ENCODE peak calls at places on chromosomes 6 and 20, in eight cellular contexts. U is upper lobe of left lung, T is dorsolateral prefrontal cortex, H is tibial artery, S is left ventricle myocardium inferior, W is HFF-Myc, R is fibroblast of pulmonary artery, Z is uterus. N is an unnamed sample.

GRCh38 chr20:63956664-63957003 is 418 bp upstream of the UCKL1 start:
- DNase-seq in T (no peak), U (no peak), W (no peak), Z (no peak), R (no peak), H (no peak), S (no peak), N (no peak)

GRCh38 chr6:155085582-155086253 is 90.6 kb downstream of the TIAM2 start:
- DNase-seq in U (no peak), R (peak), S (no peak), H (no peak), T (no peak), Z (no peak), W (no peak), N (peak)

GRCh38 chr6:50992704-50993625 is 174.3 kb downstream of the TFAP2B start:
- DNase-seq in U (no peak), S (no peak), H (no peak), Z (no peak), R (no peak), T (no peak), W (no peak), N (no peak)

GRCh38 chr20:44616604-44616964 is 34.2 kb downstream of the PKIG start:
- DNase-seq in U (no peak), H (no peak), R (no peak), S (peak), Z (no peak), W (no peak), T (no peak), N (no peak)

GRCh38 chr6:53496797-53497196 is 48.1 kb downstream of the GCLC start:
- DNase-seq in Z (no peak), W (peak), T (no peak), S (no peak), U (no peak), R (peak), H (no peak), N (peak)

GRCh38 chr6:99587792-99588191 is 18.8 kb upstream of the PRDM13 start:
- DNase-seq in W (no peak), T (no peak), H (no peak), R (no peak), U (no peak), Z (no peak), S (no peak), N (no peak)

GRCh38 chr20:63518351-63518861 is 2.2 kb upstream of the PPDPF start:
- DNase-seq in W (no peak), U (no peak), R (no peak), Z (no peak), T (no peak), H (no peak), S (no peak), N (no peak)

GRCh38 chr6:129141499-129141898 is 258.6 kb downstream of the LAMA2 start:
- DNase-seq in Z (no peak), W (no peak), H (no peak), T (no peak), S (no peak), R (peak), U (no peak), N (no peak)

GRCh38 chr6:21479140-21479539 is 114.4 kb upstream of the SOX4 start:
- DNase-seq in S (no peak), W (no peak), H (no peak), R (peak), T (no peak), U (no peak), Z (peak), N (peak)

GRCh38 chr20:52171025-52171424 is 20.6 kb downstream of the ZFP64 start:
- DNase-seq in R (no peak), T (no peak), S (no peak), H (no peak), W (no peak), Z (no peak), U (no peak), N (no peak)

GRCh38 chr6:119533603-119534279 is 184.2 kb upstream of the MAN1A1 start:
- DNase-seq in S (no peak), H (no peak), T (no peak), R (peak), U (no peak), Z (no peak), W (peak), N (no peak)

GRCh38 chr6:149904661-149905370 is 6.9 kb upstream of the RAET1E start:
- DNase-seq in U (no peak), T (no peak), R (no peak), H (peak), S (no peak), W (no peak), Z (no peak), N (no peak)

GRCh38 chr20:50496773-50497375 is 13.3 kb upstream of the PTPN1 start:
- DNase-seq in S (no peak), R (no peak), W (no peak), H (no peak), Z (no peak), U (no peak), T (no peak), N (no peak)

GRCh38 chr6:83514877-83515466 is 2.6 kb downstream of the PRSS35 start:
- DNase-seq in H (no peak), R (peak), W (peak), Z (peak), T (no peak), S (no peak), U (no peak), N (peak)

GRCh38 chr6:150499882-150500312 is 99.8 kb upstream of the PLEKHG1 start:
- DNase-seq in R (peak), S (no peak), Z (no peak), U (no peak), H (no peak), T (no peak), W (peak), N (no peak)

GRCh38 chr20:22921595-22922421 is 113.3 kb upstream of the SSTR4 start:
- DNase-seq in T (no peak), U (no peak), S (no peak), R (peak), Z (no peak), H (no peak), W (peak), N (peak)

GRCh38 chr20:10239954-10240353 is 21.3 kb downstream of the SNAP25 start:
- DNase-seq in W (no peak), H (no peak), U (peak), R (peak), T (peak), Z (no peak), S (no peak), N (no peak)

GRCh38 chr6:136792945-136793289 is 640 bp upstream of the MAP3K5 start:
- DNase-seq in R (peak), S (peak), H (peak), W (peak), Z (peak), U (peak), T (peak), N (peak)

GRCh38 chr20:43914286-43914685 is 366 bp upstream of the TOX2 start:
- DNase-seq in S (no peak), R (no peak), H (no peak), Z (no peak), U (no peak), W (no peak), T (no peak), N (no peak)

GRCh38 chr6:54125493-54125892 is 14.2 kb downstream of the MLIP start:
- DNase-seq in S (no peak), Z (no peak), T (no peak), W (no peak), H (no peak), R (no peak), U (no peak), N (no peak)

GRCh38 chr6:39100358-39100757 is 14.6 kb downstream of the SAYSD1 start:
- DNase-seq in W (no peak), S (no peak), R (no peak), Z (no peak), T (no peak), U (no peak), H (no peak), N (no peak)

GRCh38 chr6:44135173-44135748 is 7.9 kb downstream of the TMEM63B start:
- DNase-seq in W (no peak), T (peak), U (no peak), H (no peak), S (no peak), Z (no peak), R (no peak), N (no peak)

GRCh38 chr6:44133981-44134711 is 6.8 kb downstream of the TMEM63B start:
- DNase-seq in U (no peak), W (no peak), Z (no peak), R (no peak), H (no peak), T (no peak), S (no peak), N (no peak)

GRCh38 chr6:44138717-44139350 is 11.5 kb downstream of the TMEM63B start:
- DNase-seq in U (no peak), Z (no peak), T (no peak), S (no peak), H (no peak), R (no peak), W (no peak), N (no peak)

GRCh38 chr6:44133003-44133931 is 5.9 kb downstream of the TMEM63B start:
- DNase-seq in S (peak), R (peak), H (no peak), T (peak), W (no peak), U (peak), Z (no peak), N (no peak)

DNA sequence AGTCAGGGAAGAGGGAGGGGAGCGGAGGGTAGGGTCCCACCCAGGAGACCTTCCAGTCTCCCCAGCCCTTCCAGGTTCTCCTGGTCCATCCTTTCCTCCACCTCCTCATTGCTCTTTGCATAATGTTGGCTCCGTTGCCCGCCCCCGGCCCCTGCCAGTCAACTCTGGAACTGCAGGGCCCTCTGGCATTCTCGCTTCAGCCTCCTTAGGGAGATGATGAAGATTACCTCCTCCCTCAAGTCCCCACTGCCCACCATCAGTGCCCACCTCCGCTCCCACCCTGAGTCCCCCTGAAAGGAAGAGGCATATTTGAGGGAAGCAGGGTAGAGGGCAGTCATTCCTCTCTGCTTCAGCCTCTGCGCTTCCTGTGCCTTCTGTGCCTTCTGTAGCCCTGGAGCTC is 8.5 kb downstream of the TMEM63B start:
- DNase-seq in S (no peak), W (no peak), H (no peak), Z (no peak), U (no peak), R (no peak), T (no peak), N (no peak)
- TF ChIP-seq CTCF in S (no peak), W (no peak), H (no peak), Z (no peak), U (no peak), R (no peak), T (no peak), N (peak)

GRCh38 chr6:6379573-6379972 is 59.1 kb upstream of the F13A1 start:
- DNase-seq in H (no peak), W (no peak), Z (no peak), R (no peak), U (peak), S (no peak), T (no peak), N (no peak)
- TF ChIP-seq CTCF in H (no peak), W (no peak), Z (no peak), R (no peak), U (no peak), S (no peak), T (no peak), N (no peak)

DNA sequence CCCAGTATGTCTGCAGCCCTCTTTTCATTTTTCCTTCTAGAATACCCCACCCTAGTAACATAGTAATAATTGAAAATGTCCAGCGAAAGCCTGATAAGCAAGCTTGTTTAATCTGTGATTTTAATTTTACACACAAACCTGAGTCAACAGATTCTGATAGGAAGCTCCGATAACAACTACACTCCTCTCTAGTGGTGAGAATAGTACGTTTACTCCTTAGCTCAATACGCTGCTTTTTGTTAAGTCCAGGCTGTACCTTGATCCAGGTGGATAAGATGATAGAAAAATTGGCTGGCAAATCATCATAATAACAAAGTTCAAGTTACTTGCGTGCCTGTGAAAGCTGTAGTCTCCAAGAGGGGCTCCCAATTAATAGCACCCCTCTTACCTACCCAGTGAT is 25.5 kb upstream of the DCBLD1 start:
- DNase-seq in T (no peak), U (no peak), R (no peak), W (no peak), Z (no peak), S (no peak), H (no peak), N (no peak)
- TF ChIP-seq CTCF in T (no peak), U (no peak), R (no peak), W (no peak), Z (no peak), S (no peak), H (no peak), N (no peak)

GRCh38 chr6:57172136-57173055 is at the start of gene BAG2:
- DNase-seq in U (peak), R (peak), H (peak), W (peak), Z (peak), T (peak), S (peak), N (peak)
- TF ChIP-seq CTCF in U (peak), R (no peak), H (peak), W (no peak), Z (peak), T (peak), S (peak), N (peak)

GRCh38 chr6:36703081-36703606 is 5.5 kb downstream of the RAB44 start:
- DNase-seq in Z (no peak), S (no peak), H (peak), U (no peak), W (no peak), R (no peak), T (no peak), N (no peak)

GRCh38 chr6:36700071-36700811 is 2.6 kb downstream of the RAB44 start:
- DNase-seq in Z (no peak), H (peak), T (no peak), R (no peak), S (no peak), W (no peak), U (no peak), N (no peak)

GRCh38 chr6:36702656-36703055 is 5.0 kb downstream of the RAB44 start:
- DNase-seq in W (no peak), T (no peak), U (no peak), S (no peak), R (no peak), Z (no peak), H (peak), N (no peak)

GRCh38 chr6:36700812-36701211 is 3.2 kb downstream of the RAB44 start:
- DNase-seq in R (no peak), S (no peak), Z (no peak), H (peak), U (no peak), T (no peak), W (no peak), N (no peak)

DNA sequence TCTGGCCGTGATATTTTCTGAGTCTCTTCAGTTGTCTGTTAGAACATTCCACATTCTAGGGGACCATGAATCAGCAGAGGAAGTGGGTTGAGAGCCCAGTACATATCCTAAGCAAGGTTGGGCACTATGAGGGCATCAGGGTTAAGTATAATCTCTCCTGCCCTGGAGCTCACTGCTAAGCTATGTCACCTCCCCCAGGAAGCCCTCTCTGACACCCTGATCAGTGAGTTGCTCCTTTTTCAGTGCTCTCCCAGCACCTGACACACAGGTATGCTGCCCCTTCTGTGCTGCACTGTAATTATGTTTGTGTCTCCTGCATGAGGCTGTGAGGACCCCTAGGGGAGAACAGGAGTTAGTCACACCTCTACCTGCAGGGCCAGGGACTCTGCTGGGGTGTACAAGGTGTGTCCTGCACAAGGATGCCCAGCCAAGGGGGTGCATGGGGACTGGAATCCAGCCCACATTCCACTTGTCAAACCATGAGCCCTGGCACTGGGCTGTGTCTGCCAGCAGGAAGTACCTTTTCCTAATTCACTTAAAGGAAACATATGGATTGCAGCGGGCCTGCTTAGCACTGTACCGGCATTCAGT is 3.9 kb downstream of the RAB44 start:
- DNase-seq in W (no peak), T (no peak), U (no peak), S (no peak), Z (no peak), R (no peak), H (peak), N (no peak)
- TF ChIP-seq CTCF in W (peak), T (no peak), U (peak), S (no peak), Z (no peak), R (no peak), H (no peak), N (no peak)

DNA sequence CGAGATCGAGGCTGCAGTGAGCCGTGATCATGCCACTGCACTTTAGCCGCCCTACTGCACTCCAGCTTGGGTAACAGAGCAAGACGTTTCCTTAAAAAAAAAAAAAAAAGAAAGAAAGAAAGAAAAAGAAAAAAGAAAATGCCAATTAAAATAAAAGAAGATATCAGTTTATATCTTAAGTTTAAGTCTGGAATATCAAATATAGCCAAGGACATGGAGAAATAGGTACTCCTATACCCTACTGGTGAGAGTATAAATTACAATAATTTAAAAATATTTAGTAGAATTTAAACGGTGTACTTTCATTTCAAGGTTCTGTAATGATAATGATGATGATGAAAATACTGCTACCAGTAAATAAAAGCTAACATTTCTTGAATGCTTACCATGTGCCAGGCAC is 3.8 kb upstream of the TRIM31 start:
- DNase-seq in S (no peak), Z (no peak), U (no peak), W (no peak), T (no peak), H (no peak), R (no peak), N (no peak)
- TF ChIP-seq CTCF in S (no peak), Z (no peak), U (no peak), W (no peak), T (no peak), H (no peak), R (no peak), N (peak)

GRCh38 chr6:49515485-49516146 is 15.9 kb downstream of the GLYATL3 start:
- DNase-seq in S (no peak), H (no peak), T (no peak), U (no peak), Z (no peak), R (no peak), W (no peak), N (no peak)

GRCh38 chr6:49514571-49515484 is 15.1 kb downstream of the GLYATL3 start:
- DNase-seq in W (no peak), T (no peak), U (no peak), Z (no peak), S (no peak), R (no peak), H (no peak), N (no peak)

GRCh38 chr6:49516147-49516505 is 16.4 kb downstream of the GLYATL3 start:
- DNase-seq in R (no peak), T (no peak), W (no peak), U (no peak), S (no peak), Z (no peak), H (no peak), N (no peak)

GRCh38 chr6:49519660-49520059 is 19.9 kb downstream of the GLYATL3 start:
- DNase-seq in R (no peak), W (no peak), H (no peak), T (no peak), U (no peak), Z (no peak), S (no peak), N (no peak)

DNA sequence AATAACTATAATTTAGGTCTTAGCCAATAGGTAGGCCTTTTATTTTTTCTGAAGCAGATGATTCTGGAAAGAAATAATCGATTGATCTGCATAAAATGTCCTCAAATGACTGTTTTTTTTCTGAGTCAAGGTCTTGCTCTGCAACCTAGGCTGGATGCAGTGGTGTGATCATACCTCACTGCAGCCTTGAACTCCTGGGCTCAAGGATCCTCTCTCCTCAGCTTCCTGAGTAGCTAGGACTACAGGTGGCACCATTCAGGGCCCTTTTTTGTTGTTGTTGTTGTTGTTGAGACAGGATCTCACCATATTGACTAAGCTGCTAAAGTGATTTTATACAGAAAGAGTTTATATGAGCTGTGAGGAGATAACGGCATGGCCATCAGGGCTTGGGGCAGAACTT is 18.2 kb downstream of the GLYATL3 start:
- DNase-seq in U (no peak), W (no peak), R (no peak), T (no peak), Z (no peak), S (no peak), H (no peak), N (no peak)
- TF ChIP-seq CTCF in U (no peak), W (no peak), R (no peak), T (no peak), Z (no peak), S (no peak), H (no peak), N (no peak)

DNA sequence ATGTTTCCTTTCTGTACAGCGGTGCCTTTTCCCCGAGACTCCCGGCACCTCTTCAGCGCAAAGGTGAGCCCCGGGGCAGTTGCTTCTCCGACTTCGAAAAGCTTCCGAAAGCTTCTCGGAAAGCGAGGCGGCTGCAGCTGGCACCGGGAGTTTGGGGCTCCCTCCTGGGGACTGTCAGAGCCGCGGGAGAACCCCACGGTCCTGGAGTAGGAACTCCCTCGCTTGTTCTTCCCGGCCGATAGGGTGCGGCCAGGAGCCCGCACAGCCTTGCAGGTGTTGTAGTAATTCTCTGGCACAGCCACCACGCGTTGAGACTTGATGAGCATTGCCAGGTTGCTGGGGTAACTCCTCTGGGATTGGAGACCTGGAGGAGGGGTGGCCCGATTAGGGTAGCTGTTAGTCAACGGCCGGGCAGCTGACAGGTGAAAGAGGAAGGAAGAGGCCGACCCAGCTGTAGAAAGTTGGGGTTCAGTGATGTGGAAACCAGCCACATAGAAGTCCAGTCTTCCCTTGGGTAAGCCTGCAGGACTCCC is 708 bp downstream of the KDM1B start:
- DNase-seq in Z (peak), R (peak), H (peak), U (peak), T (peak), S (peak), W (no peak), N (peak)
- TF ChIP-seq CTCF in Z (no peak), R (peak), H (no peak), U (peak), T (no peak), S (peak), W (no peak), N (peak)